ENCODE peak calls at places on chromosome 15, in nine cellular contexts. T is transverse colon; Q is HuH-7; K is LoVo; U is left cardiac atrium; M is cardiac fibroblast; V is globus pallidus; J is activated CD8-positive, alpha-beta T cell treated with anti-CD3 and anti-CD28 coated beads for 36 hours; E is NCI-H2081. Z is an unnamed sample.

GRCh38 chr15:49734831-49735508 is 114.1 kb downstream of the DTWD1 start:
- DNase-seq in T (no peak), Q (no peak), K (no peak), U (no peak), M (no peak), V (no peak), J (no peak), E (no peak), Z (no peak)

GRCh38 chr15:92683511-92683834 is 27.9 kb upstream of the FAM174B start:
- DNase-seq in T (peak), Q (peak), K (peak), U (no peak), M (peak), V (peak), J (no peak), E (peak), Z (no peak)

GRCh38 chr15:87527416-87527815 is 729.1 kb downstream of the NTRK3 start:
- DNase-seq in T (no peak), Q (no peak), K (peak), U (no peak), M (no peak), V (no peak), J (no peak), E (no peak), Z (no peak)

GRCh38 chr15:56356616-56357015 is 8.6 kb upstream of the TEX9 start:
- DNase-seq in T (no peak), Q (no peak), K (peak), U (no peak), M (peak), V (no peak), J (no peak), E (peak), Z (no peak)

GRCh38 chr15:69926011-69926410 is 171.7 kb downstream of the TLE3 start:
- DNase-seq in T (no peak), Q (no peak), K (peak), U (no peak), M (peak), V (no peak), J (no peak), E (no peak), Z (no peak)

GRCh38 chr15:78263907-78264303 is 457 bp upstream of the DNAJA4 start:
- DNase-seq in T (peak), Q (no peak), K (peak), U (no peak), M (no peak), V (no peak), J (no peak), E (no peak), Z (no peak)

GRCh38 chr15:27025411-27026051 is 54.5 kb downstream of the GABRG3 start:
- DNase-seq in T (no peak), Q (no peak), K (no peak), U (no peak), M (no peak), V (no peak), J (no peak), E (no peak), Z (no peak)

GRCh38 chr15:27685638-27686037 is 413.5 kb downstream of the OCA2 start:
- DNase-seq in T (no peak), Q (no peak), K (no peak), U (no peak), M (no peak), V (no peak), J (no peak), E (no peak), Z (no peak)